ENCODE peak calls at places on chromosomes 2 and 18, in seven cellular contexts. A is GM13977; E is iris pigment epithelial cell; K is NCI-H1048; S is tibial artery; Z is AG04450; H is stimulated activated CD4-positive, alpha-beta T cell treated with anti-CD3 and anti-CD28 coated beads, Interleukin-1b, Interleukin-23, amount 100 ng/mL, for 48 hours. G is an unnamed sample.

GRCh38 chr2:6909431-6910385 is 7.5 kb upstream of the RNF144A start:
- DNase-seq in H (no peak), A (peak), E (peak), K (no peak), S (no peak), Z (no peak), G (no peak)

GRCh38 chr2:168254158-168254935 is 7.0 kb upstream of the STK39 start:
- DNase-seq in E (peak), K (no peak), A (no peak), H (no peak), Z (no peak), S (no peak), G (no peak)

GRCh38 chr18:22813648-22814328 is 119.3 kb upstream of the RBBP8 start:
- DNase-seq in S (no peak), H (no peak), K (no peak), E (peak), A (peak), Z (no peak), G (no peak)

GRCh38 chr18:8808001-8808400 is 102.6 kb downstream of the MTCL1 start:
- DNase-seq in Z (no peak), K (no peak), E (no peak), S (no peak), H (no peak), A (no peak), G (no peak)

GRCh38 chr2:227697013-227697412 is 20.8 kb downstream of the SLC19A3 start:
- DNase-seq in Z (no peak), K (no peak), S (no peak), H (no peak), E (peak), A (no peak), G (no peak)

GRCh38 chr2:3465844-3466481 is 53.4 kb downstream of the ADI1 start:
- DNase-seq in A (no peak), E (peak), Z (peak), K (no peak), S (peak), H (no peak), G (peak)

GRCh38 chr2:240210198-240210965 is 69.9 kb upstream of the OTOS start:
- DNase-seq in Z (no peak), A (no peak), K (no peak), H (no peak), S (peak), E (no peak), G (no peak)

GRCh38 chr2:17962874-17963273 is 84.4 kb downstream of the KCNS3 start:
- DNase-seq in Z (no peak), E (no peak), H (no peak), S (no peak), A (no peak), K (no peak), G (no peak)

GRCh38 chr2:81528852-81529480 is 1224.4 kb upstream of the LRRTM1 start:
- DNase-seq in H (no peak), K (no peak), E (no peak), S (no peak), Z (no peak), A (peak), G (no peak)

GRCh38 chr18:22465859-22466602 is 48.3 kb upstream of the CTAGE1 start:
- DNase-seq in H (no peak), K (no peak), A (no peak), Z (peak), E (peak), S (peak), G (peak)

GRCh38 chr2:127220102-127220806 is at the start of gene CYP27C1:
- DNase-seq in H (no peak), Z (no peak), E (peak), A (no peak), K (no peak), S (no peak), G (no peak)

GRCh38 chr18:32919799-32920198 is 147.0 kb upstream of the KLHL14 start:
- DNase-seq in K (no peak), H (no peak), E (peak), A (peak), Z (no peak), S (no peak), G (no peak)

GRCh38 chr18:72847134-72847533 is 20.7 kb downstream of the NETO1 start:
- DNase-seq in Z (no peak), K (no peak), A (no peak), H (no peak), S (no peak), E (no peak), G (no peak)

GRCh38 chr2:220129427-220129826 is 502.0 kb downstream of the SLC4A3 start:
- DNase-seq in A (no peak), Z (no peak), H (no peak), K (no peak), S (no peak), E (no peak), G (no peak)

GRCh38 chr18:8812631-8813030 is 107.3 kb downstream of the MTCL1 start:
- DNase-seq in Z (no peak), K (no peak), S (no peak), E (no peak), A (no peak), H (no peak), G (no peak)